ENCODE peak calls at places on chromosomes 16 and 17, in ten cellular contexts. C is NB4, S is lower leg skin, K is IMR-90, L is breast epithelium, T is gastrocnemius medialis, Z is stomach, N is prostate gland, A is heart left ventricle, U is HCT116. X is an unnamed sample.

GRCh38 chr17:46811978-46812583 is 6.4 kb downstream of the WNT3 start:
- DNase-seq in C (no peak), S (no peak), K (peak), L (no peak), T (no peak), Z (no peak), N (no peak), A (no peak), U (no peak), X (peak)

GRCh38 chr16:4184038-4184702 is 57.7 kb downstream of the SRL start:
- DNase-seq in C (no peak), S (no peak), K (no peak), L (no peak), T (no peak), Z (no peak), N (no peak), A (no peak), U (no peak), X (no peak)

GRCh38 chr16:14303654-14304394 is 232.7 kb downstream of the MRTFB start:
- DNase-seq in C (no peak), S (peak), K (no peak), L (no peak), T (peak), Z (no peak), N (no peak), A (no peak), U (no peak), X (peak)

GRCh38 chr17:67139784-67140665 is 95.7 kb downstream of the CACNG1 start:
- DNase-seq in C (peak), S (no peak), K (peak), L (no peak), T (no peak), Z (no peak), N (no peak), A (no peak), U (no peak), X (peak)

GRCh38 chr17:43125967-43126910 is 1.1 kb upstream of the BRCA1 start:
- DNase-seq in C (peak), S (no peak), K (no peak), L (no peak), T (no peak), Z (no peak), N (no peak), A (no peak), U (no peak), X (no peak)

GRCh38 chr17:78993981-78994671 is 14.4 kb upstream of the LGALS3BP start:
- DNase-seq in C (no peak), S (peak), K (no peak), L (peak), T (no peak), Z (peak), N (no peak), A (no peak), U (no peak), X (no peak)

GRCh38 chr17:57009737-57010445 is 32.0 kb downstream of the SCPEP1 start:
- DNase-seq in C (peak), S (peak), K (peak), L (no peak), T (peak), Z (peak), N (peak), A (no peak), U (peak), X (peak)

GRCh38 chr17:15335446-15335845 is 6.0 kb downstream of the TEKT3 start:
- DNase-seq in C (no peak), S (no peak), K (no peak), L (no peak), T (no peak), Z (no peak), N (no peak), A (no peak), U (no peak), X (no peak)

GRCh38 chr16:12341966-12342365 is 365.4 kb downstream of the SNX29 start:
- DNase-seq in C (no peak), S (no peak), K (peak), L (no peak), T (no peak), Z (no peak), N (no peak), A (no peak), U (no peak), X (no peak)

GRCh38 chr16:19130852-19131808 is 17.4 kb downstream of the ITPRIPL2 start:
- DNase-seq in C (peak), S (peak), K (peak), L (no peak), T (no peak), Z (no peak), N (peak), A (peak), U (no peak), X (no peak)

GRCh38 chr17:14052886-14053615 is 16.3 kb upstream of the COX10 start:
- DNase-seq in C (no peak), S (no peak), K (no peak), L (no peak), T (no peak), Z (no peak), N (peak), A (no peak), U (no peak), X (no peak)

GRCh38 chr16:12132290-12132689 is 155.8 kb downstream of the SNX29 start:
- DNase-seq in C (peak), S (no peak), K (peak), L (no peak), T (no peak), Z (no peak), N (no peak), A (no peak), U (no peak), X (no peak)

GRCh38 chr16:84485255-84486010 is 19.0 kb downstream of the MEAK7 start:
- DNase-seq in C (no peak), S (peak), K (no peak), L (peak), T (no peak), Z (peak), N (no peak), A (no peak), U (no peak), X (no peak)

GRCh38 chr16:82507271-82507670 is 119.5 kb upstream of the CDH13 start:
- DNase-seq in C (no peak), S (no peak), K (no peak), L (no peak), T (no peak), Z (no peak), N (no peak), A (no peak), U (no peak), X (no peak)

GRCh38 chr17:20944014-20944905 is 98.6 kb downstream of the USP22 start:
- DNase-seq in C (peak), S (no peak), K (no peak), L (peak), T (peak), Z (peak), N (peak), A (no peak), U (peak), X (no peak)

GRCh38 chr16:14672403-14672971 is 21.6 kb downstream of the PLA2G10 start:
- DNase-seq in C (no peak), S (no peak), K (no peak), L (no peak), T (no peak), Z (peak), N (no peak), A (no peak), U (no peak), X (no peak)

GRCh38 chr17:10620823-10621222 is 36.3 kb downstream of the MYH3 start:
- DNase-seq in C (no peak), S (no peak), K (no peak), L (no peak), T (no peak), Z (no peak), N (peak), A (no peak), U (no peak), X (no peak)

GRCh38 chr17:29117440-29117753 is 62.8 kb downstream of the MYO18A start:
- DNase-seq in C (no peak), S (no peak), K (no peak), L (no peak), T (no peak), Z (no peak), N (no peak), A (no peak), U (no peak), X (peak)

GRCh38 chr17:5111402-5112204 is at the start of gene ZNF232:
- DNase-seq in C (peak), S (peak), K (peak), L (peak), T (peak), Z (peak), N (peak), A (peak), U (peak), X (peak)

GRCh38 chr17:2214047-2214717 is 89.4 kb downstream of the SMG6 start:
- DNase-seq in C (no peak), S (peak), K (peak), L (no peak), T (peak), Z (no peak), N (no peak), A (peak), U (no peak), X (peak)
- TF ChIP-seq POLR2A in C (no peak), S (no peak), K (no peak), L (no peak), T (peak), Z (no peak), N (no peak), A (no peak), U (no peak), X (no peak)

DNA sequence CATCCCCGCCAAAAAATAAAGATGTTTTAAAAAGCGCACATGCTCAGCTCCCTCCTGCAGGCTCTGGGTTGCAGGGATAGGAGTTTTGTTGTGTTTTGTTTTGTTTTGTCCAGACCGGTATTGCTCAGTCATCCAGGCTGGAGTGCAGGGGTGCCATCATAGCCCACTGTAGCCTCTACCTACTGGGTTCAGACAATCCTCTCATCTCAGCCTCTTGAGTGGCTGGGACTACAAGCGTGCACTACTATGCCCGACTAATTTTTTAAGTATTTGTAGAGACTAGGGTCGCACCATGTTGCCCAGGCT is 661 bp downstream of the WWOX start:
- DNase-seq in C (no peak), S (no peak), K (no peak), L (no peak), T (no peak), Z (no peak), N (no peak), A (no peak), U (no peak), X (no peak)
- TF ChIP-seq POLR2A in C (no peak), S (no peak), K (no peak), L (no peak), T (no peak), Z (no peak), N (no peak), A (no peak), U (no peak), X (no peak)

DNA sequence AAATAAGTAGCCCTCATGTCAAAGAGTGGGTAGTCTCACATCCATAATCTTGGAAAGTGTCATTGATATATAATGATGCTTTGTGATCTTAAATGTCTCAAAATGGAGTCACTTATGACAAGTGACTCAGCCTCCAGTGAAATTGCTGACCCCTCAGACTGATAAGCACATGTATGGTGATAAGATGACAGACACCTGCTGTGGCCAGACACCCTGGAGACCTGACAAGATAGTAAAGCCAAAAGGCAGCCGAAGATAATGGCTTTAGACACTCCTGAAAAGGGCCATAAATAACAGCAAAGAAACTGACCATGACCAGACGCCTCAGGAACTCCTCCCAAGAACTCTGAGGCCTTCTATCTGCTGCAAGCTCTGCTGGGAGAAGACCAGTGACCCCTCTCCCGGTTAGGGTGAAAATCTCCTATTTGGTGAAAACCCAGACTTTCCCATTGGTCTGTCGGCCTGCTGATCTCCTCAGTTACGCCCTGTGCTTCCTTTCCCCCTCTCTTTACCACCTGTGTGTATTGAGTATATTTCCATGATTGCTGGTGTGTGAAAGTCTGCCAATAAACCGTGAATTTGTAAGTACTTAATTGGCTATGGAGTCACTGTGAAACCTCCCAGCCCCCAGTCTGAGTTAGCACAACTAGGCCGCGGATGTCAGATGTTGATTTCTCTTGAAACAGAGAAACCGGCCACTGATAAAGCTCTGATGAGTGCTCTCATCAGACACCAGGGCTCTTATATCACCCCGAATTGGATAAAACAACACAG is 226.7 kb upstream of the MYOCD start:
- DNase-seq in C (no peak), S (no peak), K (no peak), L (no peak), T (no peak), Z (no peak), N (no peak), A (no peak), U (no peak), X (no peak)
- TF ChIP-seq POLR2A in C (no peak), S (no peak), K (no peak), L (no peak), T (no peak), Z (no peak), N (no peak), A (no peak), U (no peak), X (no peak)

DNA sequence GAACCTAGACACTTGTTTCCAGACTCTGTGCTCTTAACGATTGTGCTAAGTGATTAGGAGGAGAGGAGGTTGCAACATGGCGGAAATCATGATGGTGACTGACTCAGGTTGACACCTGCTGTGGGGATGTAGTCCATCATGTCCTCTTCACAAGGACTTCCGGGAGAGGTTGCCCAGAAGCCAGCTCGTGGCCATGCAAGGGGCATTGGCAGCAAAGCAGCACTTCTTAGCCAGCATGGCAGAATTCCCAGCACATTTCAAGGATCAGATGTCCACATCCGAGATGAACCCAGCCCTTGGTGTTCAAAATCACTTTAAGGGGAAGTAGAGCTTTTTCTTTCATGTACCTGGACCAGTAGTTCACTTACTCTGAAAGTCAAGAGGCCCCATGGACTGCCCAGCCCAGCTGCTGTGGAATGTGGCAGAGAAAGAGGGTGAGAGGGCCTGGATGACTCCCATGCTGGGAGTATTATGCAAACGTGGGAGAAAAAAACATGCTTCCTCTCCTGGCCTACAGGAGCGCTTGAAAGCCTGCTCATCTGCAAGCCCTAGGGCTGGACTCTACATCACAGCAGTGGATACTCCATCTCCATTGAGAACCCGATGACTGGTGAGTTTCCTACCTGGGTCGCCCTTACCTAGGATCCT is 65.5 kb downstream of the IRX6 start:
- DNase-seq in C (no peak), S (no peak), K (no peak), L (no peak), T (peak), Z (no peak), N (no peak), A (peak), U (no peak), X (no peak)
- TF ChIP-seq POLR2A in C (no peak), S (no peak), K (no peak), L (no peak), T (no peak), Z (no peak), N (no peak), A (no peak), U (no peak), X (no peak)

GRCh38 chr16:726188-726437 is 130 bp downstream of the CCDC78 start:
- DNase-seq in C (peak), S (no peak), K (no peak), L (no peak), T (no peak), Z (no peak), N (no peak), A (no peak), U (no peak), X (no peak)
- TF ChIP-seq POLR2A in C (no peak), S (no peak), K (no peak), L (no peak), T (no peak), Z (no peak), N (no peak), A (no peak), U (no peak), X (no peak)

GRCh38 chr16:1914759-1915387 is 3.3 kb downstream of the HS3ST6 start:
- DNase-seq in C (no peak), S (no peak), K (no peak), L (no peak), T (no peak), Z (no peak), N (no peak), A (no peak), U (no peak), X (no peak)

GRCh38 chr16:1917056-1917664 is 1.1 kb downstream of the HS3ST6 start:
- DNase-seq in C (no peak), S (no peak), K (no peak), L (no peak), T (no peak), Z (no peak), N (no peak), A (no peak), U (no peak), X (no peak)

GRCh38 chr16:1915732-1916653 is 2.2 kb downstream of the HS3ST6 start:
- DNase-seq in C (no peak), S (no peak), K (no peak), L (no peak), T (no peak), Z (no peak), N (no peak), A (no peak), U (no peak), X (no peak)

GRCh38 chr16:1917665-1918111 is 527 bp downstream of the HS3ST6 start:
- DNase-seq in C (no peak), S (no peak), K (no peak), L (no peak), T (no peak), Z (no peak), N (no peak), A (no peak), U (no peak), X (no peak)

GRCh38 chr16:1916654-1916990 is 1.6 kb downstream of the HS3ST6 start:
- DNase-seq in C (no peak), S (no peak), K (no peak), L (no peak), T (no peak), Z (no peak), N (no peak), A (no peak), U (no peak), X (no peak)
- TF ChIP-seq POLR2A in C (no peak), S (no peak), K (no peak), L (no peak), T (no peak), Z (no peak), N (no peak), A (no peak), U (no peak), X (no peak)

GRCh38 chr16:65822148-65822547 is 544.3 kb upstream of the CDH5 start:
- DNase-seq in C (no peak), S (no peak), K (no peak), L (no peak), T (no peak), Z (no peak), N (no peak), A (no peak), U (no peak), X (no peak)
- TF ChIP-seq POLR2A in C (no peak), S (no peak), K (no peak), L (no peak), T (no peak), Z (no peak), N (no peak), A (no peak), U (no peak), X (no peak)

GRCh38 chr17:75743625-75744206 is 21.3 kb downstream of the GALK1 start:
- DNase-seq in C (no peak), S (no peak), K (no peak), L (no peak), T (no peak), Z (no peak), N (no peak), A (no peak), U (no peak), X (no peak)
- TF ChIP-seq POLR2A in C (no peak), S (no peak), K (no peak), L (no peak), T (no peak), Z (no peak), N (no peak), A (no peak), U (no peak), X (no peak)

X was measured in H54.